ENCODE peak calls at places on chromosome 2, in seven cellular contexts. One of them, this sample, is unnamed.

GRCh38 chr2:151071382-151071781 is 190.3 kb downstream of the RBM43 start:
- DNase-seq in A673: peak
- DNase-seq in transverse colon: no peak
- DNase-seq in IMR-90: peak
- DNase-seq in spleen: no peak
- DNase-seq in fibroblast of lung: peak
- DNase-seq in kidney epithelial cell: no peak
- DNase-seq in this sample: no peak

GRCh38 chr2:73297586-73297985 is 4.2 kb upstream of the EGR4 start:
- DNase-seq in fibroblast of lung: no peak
- DNase-seq in kidney epithelial cell: no peak
- DNase-seq in transverse colon: no peak
- DNase-seq in IMR-90: no peak
- DNase-seq in spleen: no peak
- DNase-seq in A673: no peak
- DNase-seq in this sample: no peak

GRCh38 chr2:205593891-205594290 is 88.4 kb upstream of the NRP2 start:
- DNase-seq in IMR-90: peak
- DNase-seq in A673: no peak
- DNase-seq in kidney epithelial cell: no peak
- DNase-seq in fibroblast of lung: no peak
- DNase-seq in spleen: no peak
- DNase-seq in transverse colon: no peak
- DNase-seq in this sample: no peak

GRCh38 chr2:121282800-121283382 is 2.1 kb downstream of the TFCP2L1 start:
- DNase-seq in IMR-90: no peak
- DNase-seq in kidney epithelial cell: no peak
- DNase-seq in A673: no peak
- DNase-seq in transverse colon: peak
- DNase-seq in fibroblast of lung: no peak
- DNase-seq in spleen: no peak
- DNase-seq in this sample: no peak

GRCh38 chr2:60899230-60899891 is 18.0 kb downstream of the REL start:
- DNase-seq in IMR-90: no peak
- DNase-seq in fibroblast of lung: no peak
- DNase-seq in spleen: no peak
- DNase-seq in transverse colon: no peak
- DNase-seq in A673: no peak
- DNase-seq in kidney epithelial cell: no peak
- DNase-seq in this sample: no peak

GRCh38 chr2:44107086-44107740 is 61.5 kb upstream of the PPM1B start:
- DNase-seq in transverse colon: no peak
- DNase-seq in IMR-90: no peak
- DNase-seq in spleen: no peak
- DNase-seq in fibroblast of lung: no peak
- DNase-seq in kidney epithelial cell: no peak
- DNase-seq in A673: no peak
- DNase-seq in this sample: no peak

GRCh38 chr2:227106845-227107759 is 56.9 kb downstream of the COL4A4 start:
- DNase-seq in kidney epithelial cell: peak
- DNase-seq in A673: peak
- DNase-seq in fibroblast of lung: peak
- DNase-seq in transverse colon: peak
- DNase-seq in IMR-90: peak
- DNase-seq in spleen: no peak
- DNase-seq in this sample: no peak

GRCh38 chr2:187481543-187481942 is 33.5 kb upstream of the CALCRL start:
- DNase-seq in spleen: no peak
- DNase-seq in IMR-90: no peak
- DNase-seq in A673: no peak
- DNase-seq in kidney epithelial cell: no peak
- DNase-seq in fibroblast of lung: no peak
- DNase-seq in transverse colon: no peak
- DNase-seq in this sample: no peak

GRCh38 chr2:86249176-86249842 is 50.1 kb downstream of the MRPL35 start:
- DNase-seq in spleen: no peak
- DNase-seq in transverse colon: no peak
- DNase-seq in A673: no peak
- DNase-seq in kidney epithelial cell: peak
- DNase-seq in IMR-90: peak
- DNase-seq in fibroblast of lung: peak
- DNase-seq in this sample: no peak

GRCh38 chr2:85413592-85414421 is 3.6 kb upstream of the CAPG start:
- DNase-seq in fibroblast of lung: peak
- DNase-seq in spleen: no peak
- DNase-seq in kidney epithelial cell: no peak
- DNase-seq in A673: peak
- DNase-seq in IMR-90: peak
- DNase-seq in transverse colon: peak
- DNase-seq in this sample: no peak

GRCh38 chr2:219119422-219120043 is 41.1 kb downstream of the NHEJ1 start:
- DNase-seq in kidney epithelial cell: no peak
- DNase-seq in fibroblast of lung: peak
- DNase-seq in IMR-90: peak
- DNase-seq in transverse colon: peak
- DNase-seq in spleen: peak
- DNase-seq in A673: peak
- DNase-seq in this sample: no peak

GRCh38 chr2:219287569-219288265 is 8.6 kb downstream of the DNAJB2 start:
- DNase-seq in fibroblast of lung: no peak
- DNase-seq in transverse colon: no peak
- DNase-seq in A673: no peak
- DNase-seq in IMR-90: no peak
- DNase-seq in spleen: no peak
- DNase-seq in kidney epithelial cell: no peak
- DNase-seq in this sample: peak

GRCh38 chr2:131577812-131578211 is 50.1 kb downstream of the CCDC74A start:
- DNase-seq in transverse colon: no peak
- DNase-seq in fibroblast of lung: no peak
- DNase-seq in A673: no peak
- DNase-seq in kidney epithelial cell: no peak
- DNase-seq in spleen: no peak
- DNase-seq in IMR-90: no peak
- DNase-seq in this sample: no peak

GRCh38 chr2:182593394-182593707 is 122.7 kb upstream of the DNAJC10 start:
- DNase-seq in kidney epithelial cell: peak
- DNase-seq in spleen: no peak
- DNase-seq in transverse colon: no peak
- DNase-seq in IMR-90: peak
- DNase-seq in A673: peak
- DNase-seq in fibroblast of lung: peak
- DNase-seq in this sample: no peak

GRCh38 chr2:239273280-239274234 is 127.3 kb downstream of the HDAC4 start:
- DNase-seq in kidney epithelial cell: no peak
- DNase-seq in spleen: peak
- DNase-seq in IMR-90: no peak
- DNase-seq in transverse colon: peak
- DNase-seq in fibroblast of lung: no peak
- DNase-seq in A673: no peak
- DNase-seq in this sample: no peak

GRCh38 chr2:221444106-221444505 is 128.0 kb downstream of the EPHA4 start:
- DNase-seq in kidney epithelial cell: no peak
- DNase-seq in IMR-90: peak
- DNase-seq in spleen: no peak
- DNase-seq in transverse colon: peak
- DNase-seq in fibroblast of lung: peak
- DNase-seq in A673: peak
- DNase-seq in this sample: no peak

DNA sequence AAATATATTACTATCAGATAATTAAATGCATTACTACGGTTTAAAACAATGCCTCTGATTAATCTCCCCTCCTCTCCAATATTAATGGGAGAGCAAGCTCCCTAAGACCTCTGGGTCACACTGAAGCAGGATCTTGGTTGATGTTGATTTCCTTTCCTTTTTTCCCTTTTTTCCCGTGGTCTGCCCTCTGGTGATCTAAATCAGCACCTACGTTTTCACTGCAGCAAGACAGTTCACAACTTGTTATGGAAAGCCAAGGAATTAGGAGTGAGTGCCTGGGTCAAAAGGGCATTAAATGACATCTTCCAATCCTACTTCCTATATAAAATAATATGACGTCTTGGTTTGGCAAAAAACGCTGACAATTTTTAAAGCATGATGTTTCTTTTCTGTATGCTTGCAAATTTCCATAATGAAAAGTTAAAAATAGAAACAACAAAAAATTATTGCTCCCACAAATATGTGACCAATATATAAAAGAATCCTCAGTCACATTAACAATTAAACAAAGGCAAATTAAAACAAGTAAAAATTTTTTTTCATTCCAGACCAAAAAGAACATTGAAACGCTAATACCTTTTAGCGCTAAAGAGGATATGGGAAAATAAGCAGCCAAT is 7.9 kb upstream of the CFAP36 start:
- DNase-seq in A673: peak
- DNase-seq in fibroblast of lung: peak
- DNase-seq in transverse colon: no peak
- DNase-seq in kidney epithelial cell: no peak
- DNase-seq in IMR-90: peak
- DNase-seq in spleen: no peak
- DNase-seq in this sample: no peak
- TF ChIP-seq CTCF in A673: peak
- TF ChIP-seq CTCF in fibroblast of lung: peak
- TF ChIP-seq CTCF in transverse colon: peak
- TF ChIP-seq CTCF in kidney epithelial cell: peak
- TF ChIP-seq CTCF in IMR-90: peak
- TF ChIP-seq CTCF in spleen: no peak
- TF ChIP-seq CTCF in this sample: peak

DNA sequence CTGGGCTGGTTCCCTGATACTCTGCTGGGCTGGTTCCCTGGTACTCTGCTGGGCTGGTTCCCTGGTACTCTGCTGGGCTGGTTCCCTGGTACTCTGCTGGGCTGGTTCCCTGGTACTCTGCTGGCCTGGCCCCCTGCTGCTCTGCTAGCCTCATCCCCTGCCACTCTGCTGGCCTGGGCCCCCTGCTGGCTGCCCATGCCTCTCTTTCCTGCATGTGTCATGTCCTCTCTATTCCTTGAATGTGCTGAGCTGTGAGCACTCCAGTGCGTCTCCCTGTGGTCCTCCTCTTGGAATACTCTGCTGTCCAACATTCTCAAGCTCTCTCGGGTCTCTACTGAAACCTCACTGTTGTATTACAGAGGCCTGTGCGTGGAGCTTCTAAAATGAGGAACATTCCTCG is 216.3 kb downstream of the RNF144A start:
- DNase-seq in A673: peak
- DNase-seq in spleen: no peak
- DNase-seq in transverse colon: no peak
- DNase-seq in IMR-90: no peak
- DNase-seq in kidney epithelial cell: no peak
- DNase-seq in fibroblast of lung: no peak
- DNase-seq in this sample: no peak
- TF ChIP-seq CTCF in A673: no peak
- TF ChIP-seq CTCF in spleen: no peak
- TF ChIP-seq CTCF in transverse colon: no peak
- TF ChIP-seq CTCF in IMR-90: no peak
- TF ChIP-seq CTCF in kidney epithelial cell: peak
- TF ChIP-seq CTCF in fibroblast of lung: peak
- TF ChIP-seq CTCF in this sample: peak

GRCh38 chr2:233098615-233099014 is 38.5 kb downstream of the INPP5D start:
- DNase-seq in A673: peak
- DNase-seq in spleen: peak
- DNase-seq in IMR-90: peak
- DNase-seq in transverse colon: no peak
- DNase-seq in kidney epithelial cell: no peak
- DNase-seq in fibroblast of lung: no peak
- DNase-seq in this sample: peak
- TF ChIP-seq CTCF in A673: peak
- TF ChIP-seq CTCF in spleen: no peak
- TF ChIP-seq CTCF in IMR-90: peak
- TF ChIP-seq CTCF in transverse colon: peak
- TF ChIP-seq CTCF in kidney epithelial cell: peak
- TF ChIP-seq CTCF in fibroblast of lung: no peak
- TF ChIP-seq CTCF in this sample: peak

GRCh38 chr2:201180010-201180409 is 2.9 kb upstream of the CASP10 start:
- DNase-seq in fibroblast of lung: no peak
- DNase-seq in transverse colon: no peak
- DNase-seq in A673: peak
- DNase-seq in IMR-90: no peak
- DNase-seq in spleen: no peak
- DNase-seq in kidney epithelial cell: no peak
- DNase-seq in this sample: no peak

GRCh38 chr2:201185863-201186262 is 2.9 kb downstream of the CASP10 start:
- DNase-seq in A673: no peak
- DNase-seq in transverse colon: no peak
- DNase-seq in fibroblast of lung: no peak
- DNase-seq in IMR-90: no peak
- DNase-seq in kidney epithelial cell: no peak
- DNase-seq in spleen: no peak
- DNase-seq in this sample: no peak

GRCh38 chr2:201183373-201183742 is 417 bp downstream of the CASP10 start:
- DNase-seq in transverse colon: no peak
- DNase-seq in spleen: no peak
- DNase-seq in A673: no peak
- DNase-seq in IMR-90: no peak
- DNase-seq in fibroblast of lung: no peak
- DNase-seq in kidney epithelial cell: no peak
- DNase-seq in this sample: no peak

GRCh38 chr2:201188449-201188848 is 5.5 kb downstream of the CASP10 start:
- DNase-seq in transverse colon: no peak
- DNase-seq in A673: no peak
- DNase-seq in spleen: no peak
- DNase-seq in kidney epithelial cell: no peak
- DNase-seq in fibroblast of lung: no peak
- DNase-seq in IMR-90: no peak
- DNase-seq in this sample: no peak

GRCh38 chr2:201182650-201183372 is at the start of gene CASP10:
- DNase-seq in transverse colon: peak
- DNase-seq in fibroblast of lung: peak
- DNase-seq in spleen: no peak
- DNase-seq in IMR-90: peak
- DNase-seq in kidney epithelial cell: peak
- DNase-seq in A673: peak
- DNase-seq in this sample: no peak
- TF ChIP-seq CTCF in transverse colon: peak
- TF ChIP-seq CTCF in fibroblast of lung: peak
- TF ChIP-seq CTCF in spleen: peak
- TF ChIP-seq CTCF in IMR-90: peak
- TF ChIP-seq CTCF in kidney epithelial cell: peak
- TF ChIP-seq CTCF in A673: peak
- TF ChIP-seq CTCF in this sample: peak